ENCODE peak calls at places on chromosomes 4 and X, in five cellular contexts. O, M, F, E and Z are unnamed samples.

GRCh38 chrX:100479329-100479728 is 69.3 kb upstream of the PCDH19 start:
- DNase-seq in F (no peak), M (no peak), O (no peak), E (no peak), Z (no peak)

GRCh38 chr4:143424276-143424675 is 87.6 kb downstream of the GAB1 start:
- DNase-seq in M (no peak), E (no peak), F (no peak), O (no peak), Z (no peak)

GRCh38 chrX:78105944-78106650 is 2.0 kb downstream of the PGK1 start:
- DNase-seq in E (no peak), M (no peak), F (no peak), O (no peak), Z (no peak)

GRCh38 chr4:6291784-6292297 is 22.2 kb downstream of the WFS1 start:
- DNase-seq in F (no peak), E (no peak), M (peak), O (no peak), Z (no peak)

GRCh38 chrX:54808109-54808604 is 612 bp downstream of the MAGED2 start:
- DNase-seq in F (no peak), M (peak), E (peak), O (peak), Z (peak)

GRCh38 chr4:53459548-53459947 is 82.1 kb downstream of the FIP1L1 start:
- DNase-seq in F (no peak), M (no peak), E (no peak), O (peak), Z (peak)

GRCh38 chr4:189973646-189974045 is 33.0 kb downstream of the FRG1 start:
- DNase-seq in E (no peak), O (no peak), F (no peak), M (no peak), Z (no peak)

GRCh38 chr4:111210576-111210975 is 587.7 kb upstream of the PITX2 start:
- DNase-seq in F (no peak), M (no peak), O (no peak), E (no peak), Z (no peak)

GRCh38 chr4:30181918-30182317 is 538.3 kb upstream of the PCDH7 start:
- DNase-seq in O (no peak), E (no peak), F (no peak), M (no peak), Z (no peak)

GRCh38 chr4:155529197-155529596 is 137.5 kb upstream of the GUCY1A1 start:
- DNase-seq in O (no peak), M (no peak), E (no peak), F (no peak), Z (no peak)

GRCh38 chr4:86973668-86974067 is 38.9 kb downstream of the AFF1 start:
- DNase-seq in F (no peak), E (no peak), M (no peak), O (no peak), Z (peak)

GRCh38 chr4:138500869-138501268 is 258.7 kb upstream of the SLC7A11 start:
- DNase-seq in F (no peak), M (no peak), O (no peak), E (no peak), Z (no peak)

GRCh38 chr4:41744572-41745291 is 3.8 kb downstream of the PHOX2B start:
- DNase-seq in M (no peak), O (no peak), F (no peak), E (no peak), Z (no peak)

GRCh38 chrX:55033429-55033828 is 2.7 kb upstream of the ALAS2 start:
- DNase-seq in M (no peak), E (no peak), F (no peak), O (no peak), Z (no peak)

GRCh38 chr4:40923326-40924095 is 173.8 kb downstream of the NSUN7 start:
- DNase-seq in O (no peak), E (no peak), F (no peak), M (no peak), Z (no peak)

GRCh38 chrX:119194631-119195030 is 41.5 kb upstream of the PGRMC1 start:
- DNase-seq in F (no peak), E (no peak), O (peak), M (no peak), Z (no peak)

GRCh38 chr4:78057600-78058560 is 757 bp downstream of the FRAS1 start:
- DNase-seq in M (peak), O (peak), F (no peak), E (peak), Z (peak)

GRCh38 chr4:184457530-184458249 is 16.7 kb downstream of the IRF2 start:
- DNase-seq in M (no peak), O (no peak), F (no peak), E (no peak), Z (no peak)

GRCh38 chrX:20547649-20548051 is 280.9 kb upstream of the RPS6KA3 start:
- DNase-seq in F (no peak), E (no peak), O (peak), M (no peak), Z (peak)

GRCh38 chr4:3628868-3629175 is 96.6 kb upstream of the LRPAP1 start:
- DNase-seq in M (no peak), O (no peak), E (no peak), F (no peak), Z (no peak)

GRCh38 chr4:22607382-22607781 is 85.4 kb upstream of the GBA3 start:
- DNase-seq in M (peak), O (peak), F (no peak), E (peak), Z (peak)

GRCh38 chrX:30067677-30068076 is 147.7 kb upstream of the MAGEB2 start:
- DNase-seq in M (no peak), O (no peak), F (no peak), E (no peak), Z (no peak)

GRCh38 chr4:185721949-185722316 is 90.1 kb downstream of the SORBS2 start:
- DNase-seq in O (no peak), E (no peak), F (no peak), M (no peak), Z (peak)

GRCh38 chrX:50812995-50813842 is 775 bp downstream of the SHROOM4 start:
- DNase-seq in E (peak), F (no peak), O (peak), M (peak), Z (no peak)

GRCh38 chrX:48578661-48579128 is 4.4 kb downstream of the RBM3 start:
- DNase-seq in M (no peak), E (no peak), F (no peak), O (no peak), Z (no peak)

GRCh38 chr4:81773557-81773956 is 301.9 kb upstream of the RASGEF1B start:
- DNase-seq in E (no peak), O (no peak), F (no peak), M (no peak), Z (no peak)

GRCh38 chrX:16977771-16978170 is 31.3 kb downstream of the REPS2 start:
- DNase-seq in F (no peak), M (no peak), E (no peak), O (no peak), Z (no peak)

GRCh38 chr4:3324093-3324815 is 31.4 kb downstream of the RGS12 start:
- DNase-seq in E (peak), F (no peak), M (peak), O (no peak), Z (no peak)

GRCh38 chr4:100306018-100306417 is 115.8 kb upstream of the DDIT4L start:
- DNase-seq in E (no peak), O (no peak), F (no peak), M (no peak), Z (no peak)

GRCh38 chr4:7361256-7361655 is 73.5 kb downstream of the PSAPL1 start:
- DNase-seq in E (no peak), O (no peak), F (no peak), M (peak), Z (no peak)

GRCh38 chr4:70687821-70688794 is at the start of gene UTP3:
- DNase-seq in F (peak), O (peak), M (peak), E (peak), Z (peak)

GRCh38 chr4:57098415-57098814 is 11.8 kb downstream of the IGFBP7 start:
- DNase-seq in F (no peak), M (no peak), O (no peak), E (no peak), Z (no peak)

GRCh38 chr4:184481544-184481943 is 7.2 kb upstream of the IRF2 start:
- DNase-seq in F (no peak), O (no peak), E (no peak), M (no peak), Z (no peak)

GRCh38 chrX:7202206-7202605 is 54.3 kb upstream of the PUDP start:
- DNase-seq in O (no peak), E (no peak), F (no peak), M (no peak), Z (no peak)

GRCh38 chr4:38230121-38230728 is 270.0 kb downstream of the PTTG2 start:
- DNase-seq in M (no peak), E (peak), O (no peak), F (no peak), Z (no peak)

GRCh38 chrX:39396358-39396995 is 595.2 kb downstream of the MID1IP1 start:
- DNase-seq in F (no peak), E (no peak), M (no peak), O (no peak), Z (no peak)

GRCh38 chrX:45513042-45513441 is 312.4 kb upstream of the DIPK2B start:
- DNase-seq in O (no peak), E (no peak), M (no peak), F (no peak), Z (peak)

GRCh38 chr4:177448850-177449249 is 6.6 kb upstream of the AGA start:
- DNase-seq in E (no peak), F (no peak), M (no peak), O (no peak), Z (no peak)

GRCh38 chr4:118278473-118279274 is 74.1 kb downstream of the PRSS12 start:
- DNase-seq in F (peak), E (peak), O (peak), M (peak), Z (peak)
- TF ChIP-seq EP300 in F (no peak), E (no peak), O (no peak), M (no peak), Z (peak)

DNA sequence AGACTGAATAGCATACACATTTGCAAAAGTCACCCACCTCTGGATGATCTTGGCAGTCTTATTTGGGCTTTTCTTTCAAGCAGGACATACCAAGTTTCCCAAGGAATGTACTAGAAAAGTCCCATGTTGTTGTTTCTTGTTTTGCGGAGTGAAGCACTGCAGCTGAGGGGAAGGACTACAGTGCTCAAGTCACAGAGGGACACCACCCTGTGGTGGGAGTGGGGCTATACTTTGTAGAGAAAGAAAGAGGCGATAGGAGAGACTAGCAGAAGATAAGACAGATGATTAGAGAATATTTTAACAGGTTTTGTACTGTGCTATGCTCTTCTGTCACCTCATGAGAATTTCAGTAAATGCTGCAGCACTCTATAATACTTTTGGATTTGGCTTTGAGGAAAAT is 280.5 kb upstream of the INTU start:
- DNase-seq in E (no peak), F (no peak), O (no peak), M (no peak), Z (no peak)
- TF ChIP-seq EP300 in E (no peak), F (no peak), O (no peak), M (no peak), Z (no peak)

DNA sequence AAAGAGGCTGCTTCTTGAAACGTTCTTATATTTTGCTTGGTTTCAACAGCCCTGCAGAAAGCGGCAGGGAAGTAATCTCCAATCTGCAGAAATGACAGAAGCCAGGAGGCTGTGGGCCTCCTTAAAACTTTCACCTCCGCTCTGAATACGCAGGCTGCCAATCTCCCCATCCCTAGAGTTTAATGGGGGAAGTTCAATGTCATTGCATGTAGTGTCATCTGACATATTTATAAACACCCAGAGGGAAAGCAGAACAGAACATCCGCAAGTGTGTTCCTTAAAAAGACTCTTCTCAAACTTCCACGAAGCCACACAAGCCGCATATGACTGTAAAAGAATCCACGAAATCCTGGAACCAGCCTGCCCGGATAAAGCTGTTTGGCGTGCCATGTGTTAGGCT is 148.8 kb upstream of the TBL1X start:
- DNase-seq in F (no peak), M (no peak), E (no peak), O (no peak), Z (no peak)
- TF ChIP-seq EP300 in F (no peak), M (no peak), E (no peak), O (no peak), Z (no peak)

DNA sequence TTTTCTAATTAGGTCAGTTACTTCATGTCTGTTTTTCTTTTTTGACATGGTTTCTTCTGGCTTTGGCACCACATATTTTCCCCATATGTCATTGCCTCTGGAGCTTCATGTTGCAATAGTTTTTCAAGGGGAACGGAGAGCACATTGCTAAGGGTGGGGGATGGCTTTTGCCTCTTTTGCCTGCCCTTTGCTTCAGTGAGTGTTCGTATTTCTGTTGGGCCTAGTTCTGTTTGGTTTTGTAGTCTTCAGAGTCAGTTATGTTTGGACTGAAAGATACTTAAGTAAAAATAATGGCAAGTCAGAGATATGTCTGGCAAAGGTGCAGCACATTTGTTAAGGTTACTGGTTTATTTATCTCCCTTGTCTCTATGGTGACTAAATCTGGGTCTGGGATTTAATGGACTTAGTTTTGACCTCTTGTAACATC is 29.1 kb downstream of the FHL1 start:
- DNase-seq in O (peak), M (no peak), F (no peak), E (no peak), Z (no peak)
- TF ChIP-seq EP300 in O (no peak), M (peak), F (no peak), E (peak), Z (no peak)

GRCh38 chr4:102036016-102036415 is 245.5 kb downstream of the BANK1 start:
- DNase-seq in F (no peak), O (no peak), M (no peak), E (no peak), Z (no peak)

GRCh38 chr4:102037566-102037965 is 247.0 kb downstream of the BANK1 start:
- DNase-seq in F (no peak), E (no peak), M (no peak), O (no peak), Z (no peak)

GRCh38 chr4:102036619-102037376 is 246.3 kb downstream of the BANK1 start:
- DNase-seq in O (no peak), E (no peak), M (no peak), F (no peak), Z (no peak)
- TF ChIP-seq EP300 in O (no peak), E (no peak), M (no peak), F (no peak), Z (no peak)

GRCh38 chr4:158998624-158999023 is 104.3 kb upstream of the RAPGEF2 start:
- DNase-seq in O (no peak), E (no peak), F (no peak), M (no peak), Z (no peak)

GRCh38 chr4:158996669-158997074 is 106.2 kb upstream of the RAPGEF2 start:
- DNase-seq in F (no peak), M (no peak), E (no peak), O (peak), Z (no peak)

GRCh38 chr4:158999849-159000248 is 103.0 kb upstream of the RAPGEF2 start:
- DNase-seq in E (no peak), O (no peak), M (no peak), F (no peak), Z (no peak)

GRCh38 chr4:158997660-158998349 is 105.1 kb upstream of the RAPGEF2 start:
- DNase-seq in E (no peak), M (no peak), F (no peak), O (no peak), Z (no peak)

GRCh38 chr4:158999166-158999682 is 103.7 kb upstream of the RAPGEF2 start:
- DNase-seq in O (no peak), F (no peak), E (no peak), M (no peak), Z (no peak)
- TF ChIP-seq EP300 in O (no peak), F (no peak), E (no peak), M (no peak), Z (no peak)

GRCh38 chrX:71532753-71533425 is at the start of gene OGT:
- DNase-seq in M (peak), E (peak), O (peak), F (peak), Z (peak)
- TF ChIP-seq EP300 in M (no peak), E (no peak), O (no peak), F (peak), Z (no peak)